ENCODE peak calls at places on chromosomes 5 and 9, in four cellular contexts. One of them, this sample, is unnamed.

GRCh38 chr9:111297061-111297824 is 32.8 kb downstream of the OR2K2 start:
- DNase-seq in GM12878: no peak
- DNase-seq in H1: no peak
- DNase-seq in K562: no peak
- DNase-seq in this sample: no peak

GRCh38 chr9:109118802-109119438 is 827 bp downstream of the TMEM245 start:
- DNase-seq in GM12878: no peak
- DNase-seq in H1: no peak
- DNase-seq in K562: peak
- DNase-seq in this sample: peak

GRCh38 chr5:80251636-80252035 is 4.2 kb downstream of the SERINC5 start:
- DNase-seq in GM12878: no peak
- DNase-seq in H1: no peak
- DNase-seq in K562: no peak
- DNase-seq in this sample: no peak

GRCh38 chr5:142507528-142507927 is 178.4 kb downstream of the FGF1 start:
- DNase-seq in GM12878: peak
- DNase-seq in H1: no peak
- DNase-seq in K562: no peak
- DNase-seq in this sample: peak

GRCh38 chr5:137071526-137071925 is 427.6 kb downstream of the SPOCK1 start:
- DNase-seq in GM12878: no peak
- DNase-seq in H1: no peak
- DNase-seq in K562: no peak
- DNase-seq in this sample: no peak

GRCh38 chr9:88476491-88477271 is 58.3 kb upstream of the NXNL2 start:
- DNase-seq in GM12878: peak
- DNase-seq in H1: no peak
- DNase-seq in K562: no peak
- DNase-seq in this sample: no peak

GRCh38 chr5:1183424-1184162 is 17.8 kb upstream of the SLC6A19 start:
- DNase-seq in GM12878: no peak
- DNase-seq in H1: no peak
- DNase-seq in K562: no peak
- DNase-seq in this sample: no peak

GRCh38 chr5:56112526-56113121 is 117.9 kb upstream of the IL6ST start:
- DNase-seq in GM12878: no peak
- DNase-seq in H1: no peak
- DNase-seq in K562: no peak
- DNase-seq in this sample: no peak

GRCh38 chr9:127311239-127311741 is 46.7 kb downstream of the GARNL3 start:
- DNase-seq in GM12878: no peak
- DNase-seq in H1: no peak
- DNase-seq in K562: peak
- DNase-seq in this sample: peak

GRCh38 chr9:129548571-129549135 is 72.2 kb downstream of the C9orf50 start:
- DNase-seq in GM12878: no peak
- DNase-seq in H1: no peak
- DNase-seq in K562: no peak
- DNase-seq in this sample: peak

GRCh38 chr9:19946446-19947109 is 157.7 kb upstream of the SLC24A2 start:
- DNase-seq in GM12878: no peak
- DNase-seq in H1: no peak
- DNase-seq in K562: no peak
- DNase-seq in this sample: no peak

GRCh38 chr9:126947529-126947928 is 32.9 kb downstream of the RALGPS1 start:
- DNase-seq in GM12878: no peak
- DNase-seq in H1: peak
- DNase-seq in K562: no peak
- DNase-seq in this sample: no peak

GRCh38 chr5:109652096-109652495 is 37.6 kb upstream of the MAN2A1 start:
- DNase-seq in GM12878: no peak
- DNase-seq in H1: no peak
- DNase-seq in K562: no peak
- DNase-seq in this sample: no peak

GRCh38 chr5:146971401-146971800 is 92.8 kb upstream of the PPP2R2B start:
- DNase-seq in GM12878: no peak
- DNase-seq in H1: no peak
- DNase-seq in K562: no peak
- DNase-seq in this sample: no peak

GRCh38 chr9:25716220-25716872 is 38.1 kb upstream of the TUSC1 start:
- DNase-seq in GM12878: no peak
- DNase-seq in H1: peak
- DNase-seq in K562: no peak
- DNase-seq in this sample: peak

GRCh38 chr5:1288439-1289335 is 6.2 kb downstream of the TERT start:
- DNase-seq in GM12878: no peak
- DNase-seq in H1: no peak
- DNase-seq in K562: no peak
- DNase-seq in this sample: no peak

GRCh38 chr5:40958811-40959210 is 49.5 kb downstream of the C7 start:
- DNase-seq in GM12878: no peak
- DNase-seq in H1: no peak
- DNase-seq in K562: no peak
- DNase-seq in this sample: no peak

GRCh38 chr9:69276775-69277174 is 48.2 kb upstream of the ENTREP1 start:
- DNase-seq in GM12878: no peak
- DNase-seq in H1: no peak
- DNase-seq in K562: no peak
- DNase-seq in this sample: no peak

GRCh38 chr5:172403191-172403794 is 51.0 kb downstream of the SH3PXD2B start:
- DNase-seq in GM12878: no peak
- DNase-seq in H1: no peak
- DNase-seq in K562: no peak
- DNase-seq in this sample: no peak

GRCh38 chr9:102941868-102942267 is 53.3 kb upstream of the CYLC2 start:
- DNase-seq in GM12878: no peak
- DNase-seq in H1: no peak
- DNase-seq in K562: no peak
- DNase-seq in this sample: no peak

GRCh38 chr9:112378441-112379176 is 1.3 kb upstream of the HSDL2 start:
- DNase-seq in GM12878: no peak
- DNase-seq in H1: peak
- DNase-seq in K562: no peak
- DNase-seq in this sample: no peak

GRCh38 chr5:110865400-110866094 is 126.7 kb downstream of the SLC25A46 start:
- DNase-seq in GM12878: no peak
- DNase-seq in H1: peak
- DNase-seq in K562: peak
- DNase-seq in this sample: peak

GRCh38 chr5:141834331-141834730 is 43.9 kb downstream of the PCDH1 start:
- DNase-seq in GM12878: no peak
- DNase-seq in H1: no peak
- DNase-seq in K562: no peak
- DNase-seq in this sample: no peak

GRCh38 chr9:91243029-91243428 is 118.7 kb downstream of the AUH start:
- DNase-seq in GM12878: no peak
- DNase-seq in H1: no peak
- DNase-seq in K562: no peak
- DNase-seq in this sample: no peak

GRCh38 chr5:40021007-40021406 is 596.2 kb upstream of the DAB2 start:
- DNase-seq in GM12878: no peak
- DNase-seq in H1: no peak
- DNase-seq in K562: no peak
- DNase-seq in this sample: no peak

GRCh38 chr5:178385472-178385853 is 152.9 kb upstream of the PHYKPL start:
- DNase-seq in GM12878: no peak
- DNase-seq in H1: no peak
- DNase-seq in K562: no peak
- DNase-seq in this sample: no peak

GRCh38 chr9:99595796-99596195 is 225.9 kb upstream of the NR4A3 start:
- DNase-seq in GM12878: no peak
- DNase-seq in H1: no peak
- DNase-seq in K562: no peak
- DNase-seq in this sample: no peak

GRCh38 chr5:142683116-142683515 is 2.8 kb downstream of the FGF1 start:
- DNase-seq in GM12878: no peak
- DNase-seq in H1: no peak
- DNase-seq in K562: no peak
- DNase-seq in this sample: no peak

GRCh38 chr5:67879619-67880357 is 335.8 kb upstream of the PIK3R1 start:
- DNase-seq in GM12878: no peak
- DNase-seq in H1: no peak
- DNase-seq in K562: no peak
- DNase-seq in this sample: peak

GRCh38 chr9:32486839-32487562 is 39.0 kb downstream of the RIGI start:
- DNase-seq in GM12878: no peak
- DNase-seq in H1: no peak
- DNase-seq in K562: no peak
- DNase-seq in this sample: peak

GRCh38 chr5:180527659-180528058 is 33.5 kb downstream of the CNOT6 start:
- DNase-seq in GM12878: no peak
- DNase-seq in H1: no peak
- DNase-seq in K562: no peak
- DNase-seq in this sample: no peak

GRCh38 chr9:21796768-21797167 is 5.7 kb upstream of the MTAP start:
- DNase-seq in GM12878: no peak
- DNase-seq in H1: no peak
- DNase-seq in K562: no peak
- DNase-seq in this sample: no peak
- TF ChIP-seq SP1 in GM12878: no peak
- TF ChIP-seq SP1 in H1: no peak
- TF ChIP-seq SP1 in K562: no peak
- TF ChIP-seq SP1 in this sample: no peak

GRCh38 chr5:93325946-93326345 is 255.1 kb downstream of the NR2F1-AS1 start:
- DNase-seq in GM12878: no peak
- DNase-seq in H1: no peak
- DNase-seq in K562: no peak
- DNase-seq in this sample: no peak
- TF ChIP-seq HDAC6 in GM12878: no peak
- TF ChIP-seq HDAC6 in H1: no peak
- TF ChIP-seq HDAC6 in K562: no peak
- TF ChIP-seq HDAC6 in this sample: no peak

GRCh38 chr9:35110327-35110758 is 5.3 kb downstream of the ATOSB start:
- DNase-seq in GM12878: no peak
- DNase-seq in H1: no peak
- DNase-seq in K562: no peak
- DNase-seq in this sample: no peak
- TF ChIP-seq SP1 in GM12878: no peak
- TF ChIP-seq SP1 in H1: no peak
- TF ChIP-seq SP1 in K562: no peak
- TF ChIP-seq SP1 in this sample: no peak

DNA sequence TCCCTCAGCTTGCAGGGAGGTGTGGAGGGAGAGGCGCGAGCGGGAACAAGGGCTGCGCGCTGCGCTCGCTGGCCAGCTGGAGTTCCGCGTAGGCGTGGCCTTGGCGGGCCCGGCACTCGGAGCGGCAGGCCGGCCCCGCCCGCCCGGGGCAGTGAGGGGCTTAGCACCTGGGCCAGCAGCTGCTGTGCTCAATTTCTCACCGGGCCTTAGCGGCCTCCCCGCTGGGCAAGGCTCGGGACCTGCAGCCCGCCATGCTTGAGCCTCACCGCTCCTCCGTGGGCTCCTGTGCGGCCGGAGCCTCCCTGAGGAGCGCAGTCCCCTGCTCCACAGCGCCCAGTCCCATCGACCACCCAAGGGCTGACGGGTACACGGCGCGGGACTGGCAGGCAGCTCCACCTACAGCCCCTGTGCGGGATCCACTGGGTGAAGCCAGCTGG is 1516.4 kb downstream of the EFNA5 start:
- DNase-seq in GM12878: no peak
- DNase-seq in H1: peak
- DNase-seq in K562: no peak
- DNase-seq in this sample: no peak
- TF ChIP-seq HDAC6 in GM12878: no peak
- TF ChIP-seq HDAC6 in H1: no peak
- TF ChIP-seq HDAC6 in K562: no peak
- TF ChIP-seq HDAC6 in this sample: no peak

GRCh38 chr5:140116716-140117115 is 2.8 kb downstream of the PURA start:
- DNase-seq in GM12878: no peak
- DNase-seq in H1: no peak
- DNase-seq in K562: peak
- DNase-seq in this sample: no peak
- TF ChIP-seq SP1 in GM12878: no peak
- TF ChIP-seq SP1 in H1: no peak
- TF ChIP-seq SP1 in K562: no peak
- TF ChIP-seq SP1 in this sample: no peak

GRCh38 chr5:132822650-132823480 is 7.6 kb downstream of the SHROOM1 start:
- DNase-seq in GM12878: no peak
- DNase-seq in H1: peak
- DNase-seq in K562: no peak
- DNase-seq in this sample: no peak

GRCh38 chr5:132821350-132821749 is 8.2 kb downstream of the SOWAHA start:
- DNase-seq in GM12878: no peak
- DNase-seq in H1: no peak
- DNase-seq in K562: no peak
- DNase-seq in this sample: no peak

GRCh38 chr5:132819468-132819867 is 6.4 kb downstream of the SOWAHA start:
- DNase-seq in GM12878: no peak
- DNase-seq in H1: no peak
- DNase-seq in K562: no peak
- DNase-seq in this sample: no peak

GRCh38 chr5:132821791-132822190 is 8.7 kb downstream of the SHROOM1 start:
- DNase-seq in GM12878: no peak
- DNase-seq in H1: no peak
- DNase-seq in K562: no peak
- DNase-seq in this sample: peak

GRCh38 chr5:132820162-132820754 is 7.2 kb downstream of the SOWAHA start:
- DNase-seq in GM12878: peak
- DNase-seq in H1: peak
- DNase-seq in K562: peak
- DNase-seq in this sample: peak
- TF ChIP-seq HDAC6 in GM12878: no peak
- TF ChIP-seq HDAC6 in H1: no peak
- TF ChIP-seq HDAC6 in K562: no peak
- TF ChIP-seq HDAC6 in this sample: no peak

This sample was measured in HepG2.